ENCODE peak calls at places on chromosomes 11 and 22, in seven cellular contexts. D is transverse colon, V is prostate gland, K is GM12891, I is Peyer's patch, L is K562, R is tibial nerve. Q is an unnamed sample.

GRCh38 chr11:65766535-65766934 is 14.2 kb downstream of the AP5B1 start:
- DNase-seq in L (no peak), R (no peak), I (no peak), D (no peak), K (no peak), V (no peak), Q (no peak)

GRCh38 chr11:112877561-112877960 is 83.7 kb upstream of the NCAM1 start:
- DNase-seq in K (no peak), D (no peak), I (no peak), L (no peak), R (no peak), V (no peak), Q (no peak)

GRCh38 chr22:29998627-29999026 is 81.6 kb upstream of the HORMAD2 start:
- DNase-seq in I (no peak), D (no peak), V (no peak), L (no peak), R (no peak), K (no peak), Q (no peak)

GRCh38 chr22:42959472-42960145 is 55.3 kb downstream of the PACSIN2 start:
- DNase-seq in K (no peak), D (peak), V (peak), L (peak), I (no peak), R (peak), Q (no peak)

GRCh38 chr11:35619030-35619753 is 932 bp downstream of the FJX1 start:
- DNase-seq in D (peak), L (no peak), R (no peak), V (no peak), K (peak), I (no peak), Q (peak)

GRCh38 chr22:50700387-50701075 is 27.9 kb downstream of the SHANK3 start:
- DNase-seq in D (no peak), I (no peak), K (no peak), V (no peak), L (no peak), R (no peak), Q (no peak)

GRCh38 chr11:2173150-2173693 is 1.6 kb upstream of the TH start:
- DNase-seq in L (no peak), V (no peak), I (no peak), R (no peak), K (no peak), D (no peak), Q (no peak)

GRCh38 chr11:26073646-26074045 is 258.3 kb upstream of the ANO3 start:
- DNase-seq in L (no peak), D (no peak), I (no peak), K (no peak), V (no peak), R (no peak), Q (no peak)

GRCh38 chr11:64207247-64208085 is 945 bp downstream of the FERMT3 start:
- DNase-seq in D (peak), I (peak), K (peak), R (peak), V (no peak), L (peak), Q (peak)

GRCh38 chr11:60905551-60906113 is 753 bp downstream of the PRPF19 start:
- DNase-seq in K (no peak), I (no peak), D (no peak), R (no peak), L (peak), V (peak), Q (no peak)

GRCh38 chr11:94800394-94800793 is 32.2 kb downstream of the AMOTL1 start:
- DNase-seq in K (no peak), L (no peak), R (peak), I (no peak), V (peak), D (no peak), Q (peak)

GRCh38 chr11:86639172-86639571 is 33.2 kb downstream of the ME3 start:
- DNase-seq in I (no peak), V (no peak), K (no peak), R (no peak), D (no peak), L (no peak), Q (no peak)

GRCh38 chr22:49570032-49570848 is 257.4 kb downstream of the BRD1 start:
- DNase-seq in L (no peak), I (no peak), K (no peak), R (no peak), V (no peak), D (peak), Q (peak)

GRCh38 chr11:65426839-65427690 is 4.5 kb downstream of the NEAT1 start:
- DNase-seq in I (peak), R (peak), L (peak), V (peak), K (no peak), D (peak), Q (no peak)

GRCh38 chr11:1782831-1783724 is 19.4 kb upstream of the CTSD start:
- DNase-seq in V (no peak), K (no peak), I (peak), L (peak), D (no peak), R (no peak), Q (no peak)

GRCh38 chr11:114213622-114214021 is 82.6 kb upstream of the NNMT start:
- DNase-seq in K (no peak), R (no peak), I (no peak), D (no peak), V (no peak), L (no peak), Q (no peak)

GRCh38 chr11:74453373-74453975 is 13.9 kb downstream of the KCNE3 start:
- DNase-seq in K (peak), V (peak), R (peak), L (peak), D (peak), I (peak), Q (peak)

GRCh38 chr11:120554771-120555432 is 43.4 kb downstream of the GRIK4 start:
- DNase-seq in I (no peak), K (no peak), D (no peak), V (no peak), R (no peak), L (no peak), Q (no peak)

GRCh38 chr11:65719887-65720236 is 736 bp downstream of the RNASEH2C start:
- DNase-seq in D (no peak), V (no peak), I (no peak), R (no peak), K (peak), L (peak), Q (peak)

GRCh38 chr11:116730568-116730967 is 42.2 kb downstream of the BUD13 start:
- DNase-seq in R (no peak), K (no peak), V (no peak), D (no peak), L (no peak), I (no peak), Q (no peak)

GRCh38 chr22:28978863-28979799 is 82.5 kb downstream of the C22orf31 start:
- DNase-seq in R (no peak), K (no peak), D (no peak), V (no peak), L (no peak), I (no peak), Q (no peak)

GRCh38 chr11:57323503-57324153 is 1.1 kb downstream of the TNKS1BP1 start:
- DNase-seq in K (no peak), R (no peak), L (peak), V (no peak), I (no peak), D (no peak), Q (no peak)

GRCh38 chr11:90639687-90640086 is 416.8 kb upstream of the CHORDC1 start:
- DNase-seq in D (no peak), L (no peak), V (no peak), R (no peak), I (no peak), K (no peak), Q (no peak)

GRCh38 chr22:46576556-46577351 is 39.3 kb upstream of the CELSR1 start:
- DNase-seq in D (peak), K (peak), L (peak), R (no peak), V (no peak), I (peak), Q (no peak)

GRCh38 chr11:16787035-16787744 is 48.7 kb downstream of the C11orf58 start:
- DNase-seq in D (no peak), L (no peak), V (no peak), R (no peak), I (no peak), K (no peak), Q (no peak)

GRCh38 chr11:111913997-111914396 is 1.5 kb downstream of the HSPB2 start:
- DNase-seq in D (no peak), V (no peak), L (no peak), R (peak), I (no peak), K (no peak), Q (peak)

GRCh38 chr11:117423046-117423575 is 95.5 kb downstream of the CEP164 start:
- DNase-seq in D (no peak), V (no peak), I (no peak), L (no peak), R (no peak), K (no peak), Q (no peak)

GRCh38 chr22:30181459-30182353 is 64.9 kb downstream of the LIF start:
- DNase-seq in R (no peak), V (no peak), I (no peak), L (no peak), K (no peak), D (no peak), Q (no peak)

GRCh38 chr11:120482149-120482548 is 29.4 kb upstream of the GRIK4 start:
- DNase-seq in K (no peak), L (peak), D (no peak), I (no peak), R (no peak), V (no peak), Q (no peak)

GRCh38 chr11:120357620-120358019 is 21.4 kb downstream of the ARHGEF12 start:
- DNase-seq in L (no peak), R (no peak), V (no peak), I (no peak), D (no peak), K (no peak), Q (no peak)

GRCh38 chr22:24088796-24089195 is 77.7 kb downstream of the CABIN1 start:
- DNase-seq in L (no peak), K (no peak), D (no peak), I (no peak), V (no peak), R (no peak), Q (no peak)

GRCh38 chr11:8085006-8085645 is 4.1 kb downstream of the TUB start:
- DNase-seq in D (no peak), R (no peak), L (no peak), K (no peak), I (no peak), V (no peak), Q (peak)

GRCh38 chr11:57167125-57167839 is 14.5 kb upstream of the LRRC55 start:
- DNase-seq in D (no peak), K (no peak), R (no peak), L (no peak), I (no peak), V (no peak), Q (peak)

GRCh38 chr11:88414981-88415391 is 77.5 kb upstream of the CTSC start:
- DNase-seq in D (no peak), L (no peak), I (no peak), K (no peak), V (no peak), R (no peak), Q (no peak)

GRCh38 chr11:8220261-8221024 is 43.2 kb downstream of the LMO1 start:
- DNase-seq in D (no peak), R (no peak), K (no peak), L (no peak), I (no peak), V (no peak), Q (no peak)

GRCh38 chr11:95715777-95716241 is 73.8 kb downstream of the FAM76B start:
- DNase-seq in L (no peak), V (no peak), D (no peak), I (peak), R (no peak), K (no peak), Q (no peak)

DNA sequence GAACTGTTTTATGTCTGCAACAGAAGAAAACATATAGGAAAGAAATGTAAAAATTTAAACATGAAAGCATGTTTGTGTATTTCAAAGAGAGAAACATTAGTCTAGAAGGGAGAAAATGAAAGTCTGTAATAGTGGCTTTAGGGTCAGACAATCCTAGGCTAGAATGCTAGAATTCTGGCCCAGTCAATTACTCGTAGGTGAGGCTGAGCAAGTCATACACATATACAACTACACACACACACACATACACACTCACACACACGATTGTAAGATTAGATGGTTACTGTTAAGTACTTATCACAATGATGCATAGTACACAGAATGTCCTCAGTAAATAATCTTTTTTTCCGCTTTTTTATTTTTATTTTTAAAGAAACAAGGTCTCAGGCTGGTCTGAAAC is 37.7 kb upstream of the PCF11 start:
- DNase-seq in R (no peak), I (no peak), L (no peak), D (no peak), V (no peak), K (no peak), Q (no peak)
- TF ChIP-seq POLR2A in R (no peak), I (no peak), L (no peak), D (no peak), V (no peak), K (no peak), Q (no peak)

DNA sequence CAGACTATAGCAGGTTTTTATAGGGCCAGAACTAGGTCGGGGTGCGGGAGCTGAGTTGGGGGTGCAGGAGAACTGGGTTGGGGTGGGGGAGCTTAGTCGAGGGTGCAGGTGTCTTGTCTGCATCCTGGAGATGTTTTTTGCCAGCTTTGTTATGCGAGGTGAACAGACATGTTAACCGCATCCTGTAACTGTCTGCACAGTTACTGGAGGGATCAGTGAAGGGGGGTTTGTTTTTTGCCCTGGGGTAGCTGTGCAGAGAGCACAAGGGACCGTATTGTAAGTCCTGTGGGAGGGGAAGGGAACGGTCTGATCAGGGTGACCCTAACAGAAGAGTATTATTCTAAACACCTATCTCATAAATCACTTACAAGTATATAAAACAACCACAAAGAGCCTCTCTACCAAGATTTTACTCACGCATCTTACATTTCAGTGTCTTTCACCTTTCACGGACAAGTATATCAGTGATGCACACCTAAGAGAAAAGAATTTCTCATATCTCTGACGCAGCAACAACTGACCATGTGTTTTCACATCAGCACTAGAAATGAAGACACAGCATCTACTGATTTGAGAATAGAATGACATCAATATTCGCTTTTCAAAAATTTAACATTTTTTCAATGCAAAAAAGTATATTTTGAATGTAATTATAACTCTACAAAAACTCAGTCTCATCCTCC is 20.8 kb downstream of the ZNF195 start:
- DNase-seq in V (no peak), L (no peak), R (no peak), D (no peak), K (no peak), I (no peak), Q (no peak)
- TF ChIP-seq POLR2A in V (no peak), L (peak), R (no peak), D (no peak), K (peak), I (no peak), Q (no peak)

DNA sequence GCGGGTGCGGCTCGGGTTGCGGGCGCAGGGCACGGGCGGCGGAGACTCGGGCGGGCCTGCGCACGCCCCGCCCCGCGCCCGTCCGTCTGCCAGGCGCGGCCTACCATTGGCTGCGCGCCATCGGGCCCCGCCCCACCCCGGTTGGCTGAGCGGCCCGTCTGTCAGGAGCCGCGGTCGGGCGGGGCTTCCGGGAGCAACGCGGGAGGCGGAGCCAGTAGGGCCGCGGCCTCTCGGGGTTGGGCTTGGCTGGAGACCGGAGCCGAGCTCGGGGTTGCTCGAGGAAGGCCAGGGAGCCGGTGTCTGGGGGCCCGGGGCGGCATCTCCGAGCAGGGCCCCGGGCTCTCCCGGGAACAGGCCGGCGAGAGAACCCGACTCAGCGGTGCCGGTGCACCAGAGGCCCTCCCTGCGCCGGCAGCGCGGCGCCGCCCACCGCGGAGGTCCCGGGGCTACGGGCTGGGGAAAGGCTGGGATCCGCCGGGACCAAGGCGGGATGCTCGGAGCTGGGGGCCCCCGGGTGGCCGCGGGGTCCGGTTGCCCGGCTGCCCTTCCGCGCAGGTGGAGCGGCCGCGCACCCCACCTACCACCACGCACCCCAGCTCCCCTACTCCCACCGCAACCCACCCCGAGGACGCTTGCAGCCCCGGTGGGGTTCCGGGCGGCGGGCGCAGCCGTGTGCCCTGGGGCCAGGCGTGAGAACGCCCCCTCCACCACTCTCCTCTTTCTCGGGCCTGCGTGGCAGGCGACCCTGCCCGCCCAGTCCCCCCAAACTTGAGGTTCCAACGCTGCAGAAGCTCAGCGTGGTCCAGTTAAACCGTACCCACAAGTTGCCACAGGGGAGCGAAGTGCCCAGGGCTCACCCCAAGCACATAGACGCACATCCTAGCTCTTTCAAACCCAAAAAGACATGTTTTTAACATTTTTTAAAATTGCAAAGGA is at the start of gene HRAS:
- DNase-seq in K (peak), R (peak), D (peak), I (peak), L (peak), V (peak), Q (peak)
- TF ChIP-seq POLR2A in K (no peak), R (peak), D (peak), I (peak), L (peak), V (peak), Q (peak)

GRCh38 chr11:67504950-67505561 is at the start of gene PITPNM1:
- DNase-seq in K (peak), R (peak), I (peak), D (peak), V (peak), L (peak), Q (no peak)
- TF ChIP-seq POLR2A in K (no peak), R (peak), I (peak), D (no peak), V (peak), L (no peak), Q (no peak)

DNA sequence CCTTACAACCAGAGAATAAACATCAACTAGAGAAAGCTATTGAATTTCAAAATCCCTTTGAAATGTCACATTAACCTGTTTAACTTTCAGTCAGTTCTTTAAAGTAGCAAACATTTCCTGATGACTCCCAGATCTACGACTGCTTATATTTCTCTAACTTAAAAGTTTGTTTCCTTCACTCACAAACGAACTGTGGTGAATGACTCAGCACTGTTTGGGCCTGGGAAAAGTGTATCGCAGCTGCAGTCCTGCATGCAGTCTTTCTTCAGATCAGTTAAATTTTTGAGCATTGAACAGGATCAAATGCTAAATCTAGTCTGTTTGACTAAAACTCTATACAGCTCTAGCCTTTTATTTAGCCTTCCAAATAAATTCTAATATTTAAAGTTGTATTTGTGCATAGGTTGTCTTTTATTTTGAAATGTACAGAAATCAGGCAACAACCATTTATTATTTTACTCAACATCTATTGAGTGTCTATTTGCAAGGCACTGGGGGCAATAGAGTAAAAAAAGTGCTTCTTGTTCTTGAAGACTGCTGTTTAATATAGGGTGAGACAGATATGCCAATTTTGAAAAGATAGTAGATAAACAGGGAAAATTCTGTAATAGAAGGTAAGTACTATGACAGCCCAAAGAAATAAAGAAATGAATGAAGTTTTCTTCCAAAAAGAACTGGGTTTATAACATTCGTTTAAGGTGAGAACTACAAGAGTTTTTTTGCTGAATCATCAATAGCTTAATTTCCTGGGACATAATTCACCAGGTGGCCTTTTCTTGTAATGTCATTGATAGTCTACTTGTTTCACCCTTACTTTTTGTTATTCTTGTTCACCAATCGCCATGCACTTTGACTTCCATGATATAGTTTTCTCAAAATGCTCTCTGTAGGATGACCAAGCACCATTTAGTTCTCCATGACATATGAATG is 235.4 kb downstream of the METTL15 start:
- DNase-seq in K (no peak), D (no peak), I (no peak), L (peak), V (no peak), R (no peak), Q (no peak)
- TF ChIP-seq POLR2A in K (no peak), D (no peak), I (no peak), L (no peak), V (no peak), R (no peak), Q (no peak)

GRCh38 chr11:44565008-44565745 is at the start of gene CD82:
- DNase-seq in L (peak), R (peak), D (peak), I (peak), K (peak), V (peak), Q (peak)
- TF ChIP-seq POLR2A in L (peak), R (peak), D (peak), I (peak), K (peak), V (peak), Q (peak)

Q was measured in uterus.